ENCODE peak calls at places on chromosome X, in six cellular contexts. M is neural crest cell; S is heart left ventricle; R is AG09319; F is CD8-positive, alpha-beta T cell; Z is dorsolateral prefrontal cortex. K is an unnamed sample.

GRCh38 chrX:18449271-18449670 is 23.9 kb downstream of the CDKL5 start:
- DNase-seq in F (no peak), M (no peak), S (no peak), R (no peak), Z (no peak), K (no peak)

GRCh38 chrX:10414872-10415703 is 205.3 kb downstream of the MID1 start:
- DNase-seq in F (no peak), R (no peak), Z (no peak), M (no peak), S (no peak), K (no peak)

GRCh38 chrX:154002215-154002719 is 17.4 kb downstream of the IRAK1 start:
- DNase-seq in R (peak; percentile 75), M (no peak), Z (peak; percentile 60), F (peak; percentile 75), S (peak; percentile 38), K (peak; percentile 27)

GRCh38 chrX:68429216-68429615 is 4.1 kb downstream of the OPHN1 start:
- DNase-seq in F (no peak), S (no peak), R (no peak), M (no peak), Z (no peak), K (no peak)

GRCh38 chrX:24465524-24465850 is 401 bp downstream of the PDK3 start:
- DNase-seq in R (no peak), F (no peak), S (no peak), Z (no peak), M (no peak), K (no peak)

GRCh38 chrX:12956704-12957541 is 18.0 kb upstream of the TMSB4X start:
- DNase-seq in S (no peak), R (no peak), M (no peak), F (peak; percentile 78), Z (no peak), K (no peak)

GRCh38 chrX:9701790-9702189 is 63.9 kb downstream of the GPR143 start:
- DNase-seq in F (no peak), M (no peak), S (no peak), Z (no peak), R (no peak), K (no peak)

GRCh38 chrX:112846114-112846513 is 5.5 kb upstream of the AMOT start:
- DNase-seq in Z (no peak), R (no peak), S (peak; percentile 24), M (no peak), F (no peak), K (no peak)

GRCh38 chrX:72694170-72694569 is 19.9 kb downstream of the PHKA1 start:
- DNase-seq in R (no peak), F (no peak), S (no peak), M (no peak), Z (no peak), K (no peak)

GRCh38 chrX:40297949-40298539 is 200.3 kb upstream of the BCOR start:
- DNase-seq in F (no peak), M (no peak), R (no peak), S (no peak), Z (no peak), K (no peak)

GRCh38 chrX:12894074-12894691 is 12.2 kb upstream of the TLR8 start:
- DNase-seq in M (peak; percentile 20), F (peak; percentile 58), S (no peak), R (no peak), Z (peak; percentile 45), K (peak; percentile 21)

GRCh38 chrX:30572004-30572403 is 5.6 kb downstream of the TASL start:
- DNase-seq in S (no peak), Z (no peak), M (no peak), F (no peak), R (no peak), K (no peak)

GRCh38 chrX:136204571-136204970 is 46.6 kb downstream of the MAP7D3 start:
- DNase-seq in F (no peak), M (no peak), S (peak; percentile 35), R (peak; percentile 67), Z (no peak), K (no peak)

GRCh38 chrX:56226980-56227379 is 5.2 kb upstream of the KLF8 start:
- DNase-seq in Z (no peak), M (no peak), S (no peak), F (no peak), R (no peak), K (no peak)

GRCh38 chrX:153333271-153333670 is 682 bp upstream of the ZNF275 start:
- DNase-seq in Z (no peak), S (no peak), F (no peak), R (peak; percentile 37), M (no peak), K (no peak)

DNA sequence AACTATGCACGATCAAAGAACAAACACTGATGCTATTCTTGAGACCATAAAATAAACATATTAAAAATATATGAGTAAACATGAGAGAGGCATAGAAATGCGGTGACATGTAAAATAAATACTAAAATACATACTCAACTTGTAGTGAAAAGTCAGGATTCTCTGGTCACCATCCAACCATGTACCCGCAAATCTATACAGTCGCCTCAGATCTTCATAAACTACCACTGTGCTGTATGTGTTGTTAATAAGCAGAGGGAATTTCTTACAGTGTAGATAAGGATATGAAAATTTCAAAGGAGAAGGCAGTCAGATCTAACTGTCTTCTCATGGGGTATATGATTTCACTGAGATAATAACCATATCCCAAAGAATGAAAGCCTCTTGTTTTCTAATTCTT is 67.8 kb upstream of the FAM47B start:
- DNase-seq in S (no peak), R (no peak), F (no peak), Z (no peak), M (no peak), K (no peak)
- TF ChIP-seq CTCF in S (no peak), R (no peak), F (no peak), Z (no peak), M (no peak), K (no peak)

GRCh38 chrX:107699611-107700010 is 71.3 kb downstream of the PRPS1 start:
- DNase-seq in Z (no peak), M (no peak), F (no peak), S (no peak), R (no peak), K (no peak)
- TF ChIP-seq CTCF in Z (no peak), M (no peak), F (no peak), S (no peak), R (no peak), K (no peak)

DNA sequence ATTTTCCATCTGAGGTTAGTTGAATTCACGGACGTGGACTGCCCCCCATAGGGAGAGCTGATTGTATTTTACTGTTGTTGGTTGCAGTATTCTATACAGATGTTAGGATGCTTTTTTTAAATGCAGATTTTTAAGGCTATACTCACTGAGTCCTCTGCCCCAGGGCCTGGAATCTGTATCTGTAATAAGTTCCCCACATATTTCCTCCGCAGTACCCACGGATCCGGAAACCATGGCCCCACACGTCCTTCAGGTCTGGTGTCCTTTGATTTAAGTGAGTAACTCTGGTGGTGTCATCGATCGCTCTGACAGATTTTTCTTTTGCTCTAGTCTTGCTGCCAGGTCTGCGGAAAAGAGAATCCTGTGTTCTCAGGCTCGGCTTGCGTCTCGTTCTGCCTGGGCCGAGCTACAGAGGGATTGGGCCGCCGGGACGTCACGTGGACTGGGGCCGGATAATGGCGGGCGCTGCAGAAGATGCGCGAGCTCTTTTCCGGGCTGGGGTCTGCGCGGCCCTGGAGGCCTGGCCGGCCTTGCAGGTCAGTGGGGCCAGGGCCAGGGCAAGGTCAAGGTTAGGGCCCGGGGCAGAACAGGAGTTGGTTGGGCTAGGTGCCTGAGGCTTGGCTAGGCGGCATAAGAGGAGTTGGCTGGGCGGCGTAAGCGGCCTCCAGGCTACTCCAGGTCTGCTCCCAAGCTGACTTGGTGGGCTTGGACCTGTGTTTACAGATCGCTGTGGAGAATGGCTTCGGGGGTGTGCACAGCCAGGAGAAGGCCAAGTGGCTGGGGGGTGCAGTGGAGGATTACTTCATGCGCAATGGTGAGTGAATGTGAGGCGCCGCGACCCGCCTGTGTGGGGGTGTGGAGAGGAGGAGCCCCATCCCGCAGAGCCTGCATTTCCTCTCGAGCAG is at the start of gene TSR2:
- DNase-seq in Z (peak; percentile 86), M (peak; percentile 59), R (peak; percentile 49), F (peak; percentile 80), S (peak; percentile 82), K (peak; percentile 59)
- TF ChIP-seq CTCF in Z (no peak), M (peak; percentile 46), R (no peak), F (no peak), S (no peak), K (no peak)

GRCh38 chrX:149903889-149904748 is 23.1 kb downstream of the MAGEA8 start:
- DNase-seq in S (no peak), R (no peak), Z (no peak), F (no peak), M (no peak), K (no peak)
- TF ChIP-seq CTCF in S (peak; percentile 9), R (peak; percentile 25), Z (no peak), F (no peak), M (peak; percentile 36), K (no peak)

GRCh38 chrX:11784543-11784942 is 26.5 kb downstream of the MSL3 start:
- DNase-seq in R (no peak), F (no peak), M (no peak), S (no peak), Z (no peak), K (no peak)

GRCh38 chrX:11786862-11787261 is 28.8 kb downstream of the MSL3 start:
- DNase-seq in R (no peak), S (no peak), F (no peak), Z (no peak), M (no peak), K (no peak)

GRCh38 chrX:11789809-11790208 is 31.8 kb downstream of the MSL3 start:
- DNase-seq in S (no peak), F (no peak), R (no peak), Z (no peak), M (no peak), K (no peak)

GRCh38 chrX:11791090-11791489 is 33.1 kb downstream of the MSL3 start:
- DNase-seq in F (no peak), R (no peak), M (no peak), Z (no peak), S (no peak), K (no peak)

GRCh38 chrX:11787564-11787963 is 29.5 kb downstream of the MSL3 start:
- DNase-seq in F (peak; percentile 80), M (peak; percentile 72), S (peak; percentile 39), Z (peak; percentile 67), R (peak; percentile 7), K (peak; percentile 46)
- TF ChIP-seq CTCF in F (peak; percentile 46), M (peak; percentile 64), S (peak; percentile 55), Z (no peak), R (peak; percentile 71), K (no peak)

GRCh38 chrX:130741151-130741550 is 161.9 kb downstream of the ENOX2 start:
- DNase-seq in S (no peak), M (no peak), Z (no peak), R (no peak), F (no peak), K (no peak)
- TF ChIP-seq CTCF in S (no peak), M (no peak), Z (no peak), R (no peak), F (no peak), K (no peak)

K was measured in activated B cell treated with CpG ODN at 0.5 μM for 24 hours.